ENCODE peak calls at places on chromosome 20, in seven cellular contexts. W, C, M, S, L, G and I are unnamed samples.
A peak's percentile ranks its signal among the peaks of the same experiment; 100 is the strongest.

GRCh38 chr20:44422083-44422482 is 53.6 kb upstream of the TTPAL start:
- DNase-seq in W (no peak), C (no peak), M (no peak), S (no peak), L (peak; percentile 57), G (no peak), I (no peak)

GRCh38 chr20:34112600-34113061 is 588 bp upstream of the EIF2S2 start:
- DNase-seq in W (peak; percentile 32), C (peak; percentile 48), M (no peak), S (no peak), L (peak; percentile 36), G (peak; percentile 22), I (peak; percentile 26)

GRCh38 chr20:184288-184687 is 5.2 kb downstream of the DEFB128 start:
- DNase-seq in W (no peak), C (no peak), M (no peak), S (no peak), L (no peak), G (no peak), I (no peak)

GRCh38 chr20:31608256-31608980 is 3.3 kb downstream of the ID1 start:
- DNase-seq in W (peak; percentile 92), C (peak; percentile 100), M (no peak), S (peak; percentile 91), L (peak; percentile 92), G (peak; percentile 93), I (no peak)

GRCh38 chr20:41005361-41005729 is 23.3 kb upstream of the TOP1 start:
- DNase-seq in W (peak; percentile 94), C (no peak), M (no peak), S (peak; percentile 74), L (peak; percentile 87), G (peak; percentile 94), I (no peak)

GRCh38 chr20:14477125-14477524 is 139.7 kb upstream of the FLRT3 start:
- DNase-seq in W (no peak), C (no peak), M (no peak), S (no peak), L (no peak), G (no peak), I (no peak)

GRCh38 chr20:55446301-55446700 is 559.0 kb downstream of the CBLN4 start:
- DNase-seq in W (no peak), C (no peak), M (no peak), S (no peak), L (no peak), G (no peak), I (no peak)

GRCh38 chr20:22801528-22801927 is 217.2 kb upstream of the FOXA2 start:
- DNase-seq in W (no peak), C (no peak), M (no peak), S (no peak), L (no peak), G (no peak), I (no peak)

GRCh38 chr20:36779656-36780025 is 6.1 kb upstream of the DSN1 start:
- DNase-seq in W (no peak), C (no peak), M (no peak), S (no peak), L (no peak), G (no peak), I (no peak)

GRCh38 chr20:18909254-18909653 is 95.7 kb downstream of the SCP2D1 start:
- DNase-seq in W (no peak), C (no peak), M (no peak), S (no peak), L (no peak), G (no peak), I (no peak)

GRCh38 chr20:10626896-10627295 is 46.9 kb downstream of the JAG1 start:
- DNase-seq in W (no peak), C (no peak), M (no peak), S (no peak), L (no peak), G (no peak), I (no peak)

GRCh38 chr20:1830240-1830639 is 65.0 kb upstream of the SIRPA start:
- DNase-seq in W (no peak), C (no peak), M (no peak), S (peak; percentile 56), L (no peak), G (no peak), I (no peak)

GRCh38 chr20:37990571-37991151 is 42.6 kb downstream of the TTI1 start:
- DNase-seq in W (peak; percentile 71), C (peak; percentile 40), M (peak; percentile 52), S (no peak), L (peak; percentile 76), G (peak; percentile 56), I (peak; percentile 68)

GRCh38 chr20:45342863-45343444 is 5.3 kb downstream of the SDC4 start:
- DNase-seq in W (no peak), C (no peak), M (no peak), S (no peak), L (no peak), G (no peak), I (no peak)

GRCh38 chr20:37179671-37180524 is 550 bp upstream of the MROH8 start:
- DNase-seq in W (no peak), C (peak; percentile 59), M (no peak), S (no peak), L (no peak), G (no peak), I (no peak)

GRCh38 chr20:10513931-10514575 is 78.9 kb downstream of the SLX4IP start:
- DNase-seq in W (no peak), C (no peak), M (no peak), S (no peak), L (no peak), G (no peak), I (no peak)

GRCh38 chr20:11260611-11261010 is 586.8 kb upstream of the JAG1 start:
- DNase-seq in W (no peak), C (no peak), M (no peak), S (no peak), L (no peak), G (no peak), I (no peak)

GRCh38 chr20:52340036-52340634 is 148.6 kb upstream of the ZFP64 start:
- DNase-seq in W (no peak), C (peak; percentile 54), M (no peak), S (no peak), L (no peak), G (no peak), I (no peak)

GRCh38 chr20:841568-842546 is 8.3 kb downstream of the FAM110A start:
- DNase-seq in W (peak; percentile 81), C (no peak), M (no peak), S (no peak), L (peak; percentile 79), G (peak; percentile 90), I (no peak)

GRCh38 chr20:37222086-37222485 is 39.5 kb downstream of the GHRH start:
- DNase-seq in W (no peak), C (no peak), M (no peak), S (no peak), L (no peak), G (no peak), I (no peak)

DNA sequence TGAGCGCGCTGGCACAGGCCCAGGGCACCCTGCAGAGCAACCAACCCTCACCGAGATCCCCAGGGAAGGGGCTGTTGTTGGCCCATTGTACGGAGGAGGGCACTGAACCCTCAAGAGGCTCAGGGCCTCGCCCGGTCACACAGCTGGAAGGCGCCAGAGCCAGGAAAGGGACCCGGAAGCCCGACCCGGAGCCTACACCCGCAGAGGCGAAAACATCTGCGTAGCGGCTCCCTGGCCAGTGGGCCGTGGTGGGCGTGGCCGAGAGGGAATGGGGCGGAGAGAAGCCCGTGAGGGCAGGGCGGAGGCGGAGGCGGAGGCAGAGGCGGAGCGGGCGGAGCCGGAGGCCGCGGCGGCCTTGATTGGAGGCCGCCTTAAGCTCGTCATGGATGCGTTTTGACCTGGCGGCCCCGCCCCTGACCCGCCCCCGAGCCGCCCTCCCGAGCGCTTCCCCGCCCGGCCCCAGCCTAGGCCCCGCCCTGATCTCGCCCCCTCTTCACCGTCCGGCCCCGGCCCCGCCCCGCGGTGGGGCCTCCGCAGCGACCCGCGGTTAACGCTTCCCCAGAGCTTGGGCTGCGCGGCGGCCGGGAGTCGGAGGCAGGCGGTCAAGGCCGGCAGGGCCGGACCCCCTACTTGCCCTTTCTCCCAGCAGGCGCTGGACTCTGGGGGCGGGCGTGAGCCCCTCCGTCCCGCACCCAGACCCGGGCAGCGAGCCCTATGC is 2.1 kb upstream of the MRGBP start:
- DNase-seq in W (peak; percentile 95), C (peak; percentile 94), M (peak; percentile 52), S (peak; percentile 93), L (peak; percentile 97), G (peak; percentile 93), I (peak; percentile 93)
- TF ChIP-seq POLR2AphosphoS5 in W (peak; percentile 76), C (peak; percentile 89), M (peak; percentile 88), S (peak; percentile 97), L (peak; percentile 93), G (peak; percentile 95), I (peak; percentile 53)

GRCh38 chr20:57069442-57069841 is 197.0 kb downstream of the BMP7 start:
- DNase-seq in W (no peak), C (no peak), M (no peak), S (no peak), L (no peak), G (no peak), I (no peak)

GRCh38 chr20:57065646-57066045 is 200.8 kb downstream of the BMP7 start:
- DNase-seq in W (no peak), C (no peak), M (no peak), S (no peak), L (no peak), G (no peak), I (no peak)

GRCh38 chr20:57062696-57063270 is 203.7 kb downstream of the BMP7 start:
- DNase-seq in W (no peak), C (no peak), M (no peak), S (no peak), L (no peak), G (no peak), I (no peak)

GRCh38 chr20:57064836-57065235 is 201.6 kb downstream of the BMP7 start:
- DNase-seq in W (no peak), C (no peak), M (no peak), S (no peak), L (no peak), G (no peak), I (no peak)

GRCh38 chr20:57066126-57066900 is 200.1 kb downstream of the BMP7 start:
- DNase-seq in W (no peak), C (no peak), M (no peak), S (no peak), L (no peak), G (no peak), I (no peak)
- TF ChIP-seq POLR2AphosphoS5 in W (no peak), C (no peak), M (no peak), S (no peak), L (no peak), G (no peak), I (no peak)

GRCh38 chr20:47594157-47594556 is 92.5 kb downstream of the NCOA3 start:
- DNase-seq in W (no peak), C (no peak), M (no peak), S (no peak), L (no peak), G (no peak), I (no peak)
- TF ChIP-seq POLR2AphosphoS5 in W (no peak), C (no peak), M (no peak), S (no peak), L (no peak), G (no peak), I (no peak)

DNA sequence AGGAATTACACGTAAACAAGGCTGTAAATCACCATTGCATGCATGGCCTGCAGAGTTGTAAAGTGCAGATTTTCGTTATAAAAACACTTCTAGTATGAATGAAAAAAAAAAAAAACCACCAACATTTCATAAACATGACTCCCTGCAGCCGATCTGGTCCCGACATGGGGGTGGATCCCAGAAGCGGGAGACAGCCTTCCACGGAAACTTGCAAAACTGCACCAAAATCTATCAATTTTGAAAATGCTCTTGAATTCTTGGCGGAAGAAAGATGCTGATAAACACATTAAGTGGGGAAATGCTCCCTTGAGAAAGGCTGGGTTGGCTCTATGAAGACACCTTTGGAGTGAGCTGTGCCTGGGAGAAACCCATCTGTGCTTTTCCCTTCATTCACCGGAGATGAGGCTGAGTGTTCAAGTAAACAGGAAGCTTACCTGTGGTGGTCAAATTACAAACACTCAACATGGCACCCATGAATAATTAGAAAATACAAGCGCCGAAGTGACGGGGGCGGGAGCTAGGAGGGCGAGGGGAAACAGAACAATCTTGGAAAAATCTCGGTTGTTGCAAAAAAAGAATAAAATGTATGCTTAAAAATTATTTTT is 847 bp upstream of the ANKRD60 start:
- DNase-seq in W (no peak), C (no peak), M (no peak), S (no peak), L (no peak), G (no peak), I (no peak)
- TF ChIP-seq POLR2AphosphoS5 in W (no peak), C (no peak), M (no peak), S (no peak), L (no peak), G (no peak), I (no peak)